ENCODE peak calls at places on chromosomes 11 and 22, in five cellular contexts. F is iPS DF 6.9, R is right atrium auricular region, M is endothelial cell of umbilical vein, X is adrenal gland. I is an unnamed sample.

GRCh38 chr11:106990322-106990721 is 28.0 kb downstream of the GUCY1A2 start:
- DNase-seq in F (no peak), R (no peak), M (no peak), X (peak; percentile 2), I (no peak)

GRCh38 chr11:1167256-1167655 is 9.5 kb downstream of the MUC5AC start:
- DNase-seq in F (no peak), R (no peak), M (no peak), X (no peak), I (no peak)

GRCh38 chr11:60847281-60847680 is 5.4 kb downstream of the CCDC86 start:
- DNase-seq in F (no peak), R (no peak), M (no peak), X (no peak), I (no peak)

GRCh38 chr11:76759517-76759916 is 23.6 kb upstream of the TSKU start:
- DNase-seq in F (no peak), R (no peak), M (no peak), X (no peak), I (no peak)

GRCh38 chr11:99505319-99505718 is 484.6 kb downstream of the CNTN5 start:
- DNase-seq in F (no peak), R (no peak), M (no peak), X (no peak), I (no peak)

GRCh38 chr22:47012589-47013365 is 250.3 kb downstream of the TBC1D22A start:
- DNase-seq in F (no peak), R (no peak), M (no peak), X (no peak), I (no peak)

GRCh38 chr11:75706260-75706729 is 11.3 kb upstream of the MOGAT2 start:
- DNase-seq in F (peak; percentile 67), R (peak; percentile 68), M (peak; percentile 72), X (peak; percentile 77), I (no peak)

GRCh38 chr11:12581923-12582322 is 92.3 kb upstream of the TEAD1 start:
- DNase-seq in F (no peak), R (no peak), M (peak; percentile 3), X (no peak), I (no peak)

GRCh38 chr22:39212721-39213376 is 31.9 kb downstream of the PDGFB start:
- DNase-seq in F (no peak), R (no peak), M (no peak), X (no peak), I (no peak)

GRCh38 chr11:14698771-14699170 is 55.2 kb downstream of the PDE3B start:
- DNase-seq in F (no peak), R (no peak), M (no peak), X (no peak), I (no peak)

GRCh38 chr11:14702760-14703159 is 59.2 kb downstream of the PDE3B start:
- DNase-seq in F (no peak), R (no peak), M (no peak), X (no peak), I (no peak)

GRCh38 chr11:14703731-14704130 is 60.1 kb downstream of the PDE3B start:
- DNase-seq in F (no peak), R (no peak), M (no peak), X (no peak), I (no peak)

GRCh38 chr11:14700593-14700992 is 57.0 kb downstream of the PDE3B start:
- DNase-seq in F (no peak), R (no peak), M (no peak), X (no peak), I (no peak)
- H3K4me1 ChIP-seq in F (no peaks in the 10 kb centered on the region), R (peaks cover 3% of the 10 kb centered on the region), M (no peaks in the 10 kb centered on the region), X (no peaks in the 10 kb centered on the region), I (no peaks in the 10 kb centered on the region)

DNA sequence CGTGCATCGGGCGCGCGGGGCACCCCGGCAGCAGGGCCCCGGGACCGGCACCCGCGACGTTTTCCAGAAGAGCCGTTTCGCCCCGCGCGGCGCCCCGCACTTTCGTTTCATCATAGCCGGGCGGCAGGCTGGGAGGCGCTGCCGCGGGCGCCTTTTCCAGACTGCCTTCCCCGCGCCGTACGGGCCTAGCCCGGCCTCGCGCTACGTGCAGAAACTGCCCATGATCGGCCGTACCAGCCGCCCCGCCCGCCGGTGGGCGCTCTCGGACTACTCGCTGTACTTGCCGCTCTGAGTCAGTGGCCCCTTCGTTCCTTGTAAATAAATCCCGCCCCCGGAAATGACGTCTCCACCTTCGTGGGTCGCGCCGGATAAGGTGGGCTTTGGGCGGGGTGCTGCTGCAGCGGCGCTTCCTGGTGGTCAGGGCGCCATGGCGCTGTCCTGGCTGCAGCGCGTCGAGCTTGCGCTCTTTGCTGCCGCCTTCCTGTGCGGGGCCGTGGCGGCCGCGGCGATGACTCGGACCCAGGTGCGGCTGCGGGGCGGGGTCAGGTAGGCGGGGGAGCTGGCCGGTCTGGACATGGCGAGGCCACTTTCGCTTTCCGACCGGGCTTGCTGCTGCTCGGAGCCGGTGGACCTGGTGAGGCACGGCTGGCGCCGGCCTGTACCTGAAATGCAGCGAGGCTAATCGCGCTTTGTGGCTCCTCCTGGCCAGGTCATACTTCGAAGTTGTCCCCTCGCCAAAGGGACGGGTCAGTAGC is at the start of gene TMEM179B:
- DNase-seq in F (peak; percentile 99), R (peak; percentile 99), M (peak; percentile 97), X (peak; percentile 99), I (peak; percentile 96)
- H3K4me1 ChIP-seq in F (peaks cover under 1% of the 10 kb centered on the region), R (peaks cover 41% of the 10 kb centered on the region), M (peaks cover 14% of the 10 kb centered on the region), X (peaks cover 39% of the 10 kb centered on the region), I (peaks cover 51% of the 10 kb centered on the region)

DNA sequence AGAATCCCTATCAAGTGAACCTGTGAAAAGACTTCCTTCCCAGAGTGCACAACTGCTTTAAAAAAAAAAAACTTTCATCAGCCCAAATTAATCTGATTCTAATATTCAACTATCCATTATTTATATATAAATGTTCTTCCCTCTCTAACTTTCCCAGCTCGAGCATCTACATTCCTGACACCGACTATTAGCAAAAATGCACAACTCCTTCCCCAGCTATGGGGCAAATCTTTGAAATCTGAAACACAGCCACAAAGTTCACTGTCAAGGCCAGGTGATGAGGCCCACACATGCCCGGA is 2.3 kb downstream of the PHF21A start:
- DNase-seq in F (no peak), R (no peak), M (no peak), X (peak; percentile 23), I (no peak)
- H3K4me1 ChIP-seq in F (no peaks in the 10 kb centered on the region), R (peaks cover 55% of the 10 kb centered on the region), M (peaks cover 14% of the 10 kb centered on the region), X (peaks cover 58% of the 10 kb centered on the region), I (peaks cover 50% of the 10 kb centered on the region)

GRCh38 chr11:128498846-128499245 is 88.5 kb downstream of the ETS1 start:
- DNase-seq in F (no peak), R (no peak), M (no peak), X (no peak), I (no peak)

GRCh38 chr11:128501576-128502549 is 85.5 kb downstream of the ETS1 start:
- DNase-seq in F (no peak), R (no peak), M (peak; percentile 97), X (peak; percentile 47), I (no peak)

GRCh38 chr11:128499613-128500213 is 87.6 kb downstream of the ETS1 start:
- DNase-seq in F (no peak), R (no peak), M (peak; percentile 49), X (no peak), I (no peak)

GRCh38 chr11:128501008-128501407 is 86.3 kb downstream of the ETS1 start:
- DNase-seq in F (no peak), R (no peak), M (no peak), X (no peak), I (no peak)

GRCh38 chr11:128500488-128500887 is 86.9 kb downstream of the ETS1 start:
- DNase-seq in F (no peak), R (no peak), M (no peak), X (no peak), I (no peak)
- H3K4me1 ChIP-seq in F (peaks cover 8% of the 10 kb centered on the region), R (peaks cover 100% of the 10 kb centered on the region), M (peaks cover 77% of the 10 kb centered on the region), X (peaks cover 77% of the 10 kb centered on the region), I (peaks cover 98% of the 10 kb centered on the region)

GRCh38 chr22:36369922-36370781 is 17.6 kb downstream of the MYH9 start:
- DNase-seq in F (no peak), R (no peak), M (peak; percentile 76), X (peak; percentile 74), I (no peak)

GRCh38 chr22:36367066-36367465 is 20.7 kb downstream of the MYH9 start:
- DNase-seq in F (no peak), R (no peak), M (no peak), X (no peak), I (no peak)

GRCh38 chr22:36368359-36368983 is 19.3 kb downstream of the MYH9 start:
- DNase-seq in F (peak; percentile 77), R (no peak), M (peak; percentile 76), X (no peak), I (no peak)

GRCh38 chr22:36367479-36367878 is 20.3 kb downstream of the MYH9 start:
- DNase-seq in F (no peak), R (no peak), M (no peak), X (peak; percentile 67), I (no peak)

GRCh38 chr22:36369004-36369921 is 18.5 kb downstream of the MYH9 start:
- DNase-seq in F (no peak), R (no peak), M (peak; percentile 62), X (no peak), I (no peak)
- H3K4me1 ChIP-seq in F (peaks cover 35% of the 10 kb centered on the region), R (peaks cover 100% of the 10 kb centered on the region), M (peaks cover 95% of the 10 kb centered on the region), X (peaks cover 100% of the 10 kb centered on the region), I (peaks cover 100% of the 10 kb centered on the region)

I was measured in vagina.